ENCODE peak calls at places on chromosome 4, in six cellular contexts. C is HL-60, A is K562, X is SK-N-SH, W is GM12878, Q is HepG2. L is an unnamed sample.

GRCh38 chr4:95627709-95628108 is 78.9 kb upstream of the UNC5C start:
- DNase-seq in W (no peak), A (no peak), X (no peak), C (no peak), Q (no peak), L (no peak)

GRCh38 chr4:112270643-112271484 is 14.8 kb downstream of the TIFA start:
- DNase-seq in W (no peak), A (no peak), Q (no peak), X (no peak), C (no peak), L (no peak)

GRCh38 chr4:110249687-110250387 is 51.4 kb upstream of the ELOVL6 start:
- DNase-seq in W (no peak), A (no peak), Q (no peak), C (no peak), X (no peak), L (no peak)

GRCh38 chr4:147862043-147862692 is 130.3 kb downstream of the ARHGAP10 start:
- DNase-seq in A (no peak), Q (no peak), X (peak; percentile 87), C (no peak), W (no peak), L (no peak)

GRCh38 chr4:6217716-6218381 is 17.5 kb upstream of the JAKMIP1 start:
- DNase-seq in Q (no peak), W (peak; percentile 45), A (no peak), X (no peak), C (no peak), L (no peak)

GRCh38 chr4:723706-724105 is 18.1 kb downstream of the PCGF3 start:
- DNase-seq in A (no peak), Q (no peak), X (no peak), C (no peak), W (no peak), L (no peak)

GRCh38 chr4:48085821-48086602 is 48.0 kb downstream of the TXK start:
- DNase-seq in W (no peak), A (no peak), Q (no peak), X (no peak), C (no peak), L (no peak)

GRCh38 chr4:152735918-152736305 is 43.6 kb downstream of the TIGD4 start:
- DNase-seq in A (no peak), W (no peak), Q (no peak), X (no peak), C (no peak), L (no peak)

GRCh38 chr4:145287351-145287750 is 107.0 kb upstream of the OTUD4 start:
- DNase-seq in Q (no peak), A (no peak), C (no peak), W (no peak), X (no peak), L (no peak)

GRCh38 chr4:94635172-94635571 is 122.6 kb upstream of the BMPR1B start:
- DNase-seq in W (no peak), A (no peak), Q (no peak), X (no peak), C (no peak), L (no peak)

GRCh38 chr4:99645036-99645435 is 12.6 kb downstream of the C4orf54 start:
- DNase-seq in X (no peak), C (no peak), Q (no peak), W (no peak), A (no peak), L (no peak)

GRCh38 chr4:182929296-182929695 is 12.1 kb upstream of the DCTD start:
- DNase-seq in Q (peak; percentile 39), C (no peak), X (no peak), W (no peak), A (no peak), L (no peak)

GRCh38 chr4:184396001-184396400 is 78.3 kb downstream of the IRF2 start:
- DNase-seq in X (no peak), C (no peak), Q (no peak), W (peak; percentile 81), A (no peak), L (no peak)

GRCh38 chr4:134202557-134202956 is 968 bp upstream of the PABPC4L start:
- DNase-seq in C (no peak), Q (no peak), A (no peak), X (no peak), W (no peak), L (no peak)

GRCh38 chr4:105936901-105937300 is 41.6 kb downstream of the NPNT start:
- DNase-seq in W (no peak), Q (no peak), C (no peak), X (no peak), A (no peak), L (no peak)

GRCh38 chr4:111268769-111269414 is 646.0 kb upstream of the PITX2 start:
- DNase-seq in W (peak; percentile 35), Q (no peak), C (no peak), A (no peak), X (no peak), L (no peak)

GRCh38 chr4:159555873-159556272 is 453.0 kb downstream of the RAPGEF2 start:
- DNase-seq in X (no peak), C (no peak), W (no peak), A (no peak), Q (no peak), L (no peak)

GRCh38 chr4:98557497-98557896 is 100.9 kb downstream of the TSPAN5 start:
- DNase-seq in C (no peak), A (no peak), W (no peak), X (no peak), Q (no peak), L (no peak)

GRCh38 chr4:113145519-113146291 is 96.3 kb downstream of the ANK2 start:
- DNase-seq in A (no peak), X (no peak), C (no peak), W (no peak), Q (peak; percentile 85), L (peak; percentile 66)

GRCh38 chr4:170580651-170581050 is 490.9 kb upstream of the AADAT start:
- DNase-seq in X (no peak), A (no peak), C (no peak), Q (no peak), W (no peak), L (no peak)

GRCh38 chr4:53557601-53558000 is 33.7 kb downstream of the LNX1 start:
- DNase-seq in A (no peak), W (no peak), C (no peak), Q (no peak), X (no peak), L (no peak)

GRCh38 chr4:3321295-3321889 is 28.6 kb downstream of the RGS12 start:
- DNase-seq in Q (no peak), A (no peak), W (no peak), X (peak; percentile 61), C (no peak), L (no peak)

GRCh38 chr4:11393551-11393950 is 35.1 kb downstream of the HS3ST1 start:
- DNase-seq in X (no peak), C (no peak), W (no peak), A (no peak), Q (no peak), L (no peak)

GRCh38 chr4:168782439-168782838 is 227.6 kb downstream of the CBR4 start:
- DNase-seq in W (no peak), Q (no peak), C (no peak), X (no peak), A (no peak), L (no peak)

GRCh38 chr4:8281519-8282133 is 12.1 kb downstream of the HTRA3 start:
- DNase-seq in X (no peak), W (no peak), A (no peak), C (no peak), Q (no peak), L (no peak)
- TF ChIP-seq GABPA in X (no peak), W (no peak), A (no peak), C (no peak), Q (no peak), L (no peak)

GRCh38 chr4:149928507-149928906 is 112.9 kb upstream of the IQCM start:
- DNase-seq in C (no peak), A (no peak), Q (no peak), W (no peak), X (no peak), L (no peak)

GRCh38 chr4:149933120-149933519 is 117.5 kb upstream of the IQCM start:
- DNase-seq in A (no peak), Q (no peak), W (no peak), C (no peak), X (no peak), L (no peak)

GRCh38 chr4:149927514-149927913 is 111.9 kb upstream of the IQCM start:
- DNase-seq in Q (no peak), X (no peak), C (no peak), A (no peak), W (no peak), L (no peak)

GRCh38 chr4:149933883-149934282 is 118.2 kb upstream of the IQCM start:
- DNase-seq in C (no peak), X (no peak), A (no peak), Q (no peak), W (no peak), L (no peak)

DNA sequence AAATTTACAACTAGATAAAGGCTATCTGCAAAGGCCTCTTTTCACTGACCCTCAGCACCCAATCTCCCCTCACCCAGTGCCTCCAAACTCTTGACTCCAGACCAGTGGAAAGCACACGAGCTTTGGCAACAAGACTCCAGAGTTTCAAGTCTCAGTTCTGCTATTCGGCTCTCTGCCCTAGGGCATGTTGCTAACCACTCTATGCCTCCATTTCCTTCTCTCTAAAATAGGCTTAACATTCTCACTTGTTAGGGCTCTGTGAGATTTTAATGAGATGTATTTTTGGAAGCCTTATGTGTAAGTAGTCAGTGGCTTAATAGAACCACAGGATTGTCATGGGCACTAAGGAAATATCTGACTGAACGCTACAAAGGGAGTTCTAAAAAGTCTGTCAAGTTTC is 116.5 kb upstream of the IQCM start:
- DNase-seq in Q (no peak), C (no peak), A (no peak), X (no peak), W (no peak), L (no peak)
- TF ChIP-seq GABPA in Q (no peak), C (no peak), A (no peak), X (no peak), W (no peak), L (no peak)

GRCh38 chr4:129546531-129546930 is 450.6 kb downstream of the C4orf33 start:
- DNase-seq in X (no peak), Q (no peak), A (no peak), W (no peak), C (no peak), L (no peak)

GRCh38 chr4:129545599-129546278 is 449.8 kb downstream of the C4orf33 start:
- DNase-seq in X (no peak), Q (peak; percentile 3), C (no peak), A (no peak), W (no peak), L (no peak)

GRCh38 chr4:129550281-129550785 is 454.4 kb downstream of the C4orf33 start:
- DNase-seq in X (no peak), C (no peak), A (no peak), Q (peak; percentile 47), W (no peak), L (no peak)
- TF ChIP-seq GABPA in X (no peak), C (no peak), A (no peak), Q (no peak), W (no peak), L (no peak)

GRCh38 chr4:24764305-24764704 is 31.1 kb upstream of the SOD3 start:
- DNase-seq in Q (no peak), C (no peak), W (no peak), X (no peak), A (no peak), L (no peak)
- TF ChIP-seq GABPA in Q (no peak), C (no peak), W (no peak), X (no peak), A (no peak), L (no peak)

GRCh38 chr4:39526810-39527295 is 386 bp downstream of the UGDH start:
- DNase-seq in A (no peak), W (no peak), C (no peak), Q (no peak), X (no peak), L (no peak)
- TF ChIP-seq GABPA in A (no peak), W (peak; percentile 16), C (no peak), Q (no peak), X (no peak), L (no peak)

GRCh38 chr4:141933978-141934377 is 297.6 kb downstream of the IL15 start:
- DNase-seq in W (no peak), X (no peak), C (no peak), A (no peak), Q (no peak), L (no peak)
- TF ChIP-seq GABPA in W (no peak), X (no peak), C (no peak), A (no peak), Q (no peak), L (no peak)

L was measured in H1.